ENCODE peak calls at places on chromosomes 1 and 21, in five cellular contexts. V is CD4-positive, alpha-beta T cell; N is transverse colon; D is thoracic aorta; S is right cardiac atrium. U is an unnamed sample.
A peak's percentile ranks its signal among the peaks of the same experiment; 100 is the strongest.

GRCh38 chr1:154419620-154420020 is 14.5 kb downstream of the IL6R start:
- DNase-seq in V (peak; percentile 45), N (peak; percentile 79), D (peak; percentile 66), S (peak; percentile 96), U (no peak)

GRCh38 chr1:214615111-214615510 is 12.1 kb downstream of the CENPF start:
- DNase-seq in V (no peak), N (no peak), D (no peak), S (no peak), U (no peak)

GRCh38 chr1:246398126-246398813 is 108.8 kb downstream of the SMYD3 start:
- DNase-seq in V (no peak), N (peak; percentile 12), D (no peak), S (peak; percentile 51), U (no peak)

GRCh38 chr1:196361112-196361714 is 247.0 kb downstream of the KCNT2 start:
- DNase-seq in V (no peak), N (no peak), D (no peak), S (no peak), U (no peak)

GRCh38 chr1:75328691-75329090 is 194.5 kb downstream of the LHX8 start:
- DNase-seq in V (no peak), N (no peak), D (no peak), S (no peak), U (no peak)

GRCh38 chr1:66239834-66240233 is 294.1 kb upstream of the SGIP1 start:
- DNase-seq in V (no peak), N (no peak), D (no peak), S (no peak), U (no peak)

GRCh38 chr1:211483896-211484612 is 7.9 kb downstream of the RD3 start:
- DNase-seq in V (no peak), N (no peak), D (no peak), S (no peak), U (no peak)

GRCh38 chr1:192973988-192974387 is 85.2 kb downstream of the UCHL5 start:
- DNase-seq in V (no peak), N (no peak), D (no peak), S (no peak), U (no peak)

GRCh38 chr1:24704411-24705259 is 40.6 kb upstream of the CLIC4 start:
- DNase-seq in V (no peak), N (no peak), D (no peak), S (peak; percentile 55), U (peak; percentile 38)

GRCh38 chr1:193799948-193800690 is 613.7 kb upstream of the B3GALT2 start:
- DNase-seq in V (no peak), N (no peak), D (no peak), S (no peak), U (no peak)

GRCh38 chr1:2226525-2227340 is 1.4 kb upstream of the SKI start:
- DNase-seq in V (no peak), N (no peak), D (no peak), S (peak; percentile 79), U (no peak)

GRCh38 chr1:172697463-172698100 is 38.7 kb downstream of the FASLG start:
- DNase-seq in V (no peak), N (no peak), D (no peak), S (no peak), U (no peak)

GRCh38 chr1:1142844-1143243 is 27.0 kb upstream of the C1orf159 start:
- DNase-seq in V (no peak), N (peak; percentile 16), D (no peak), S (no peak), U (no peak)

GRCh38 chr1:1143636-1144035 is 27.7 kb upstream of the C1orf159 start:
- DNase-seq in V (no peak), N (peak; percentile 79), D (no peak), S (no peak), U (no peak)

GRCh38 chr1:1145547-1145914 is 28.1 kb upstream of the TTLL10 start:
- DNase-seq in V (no peak), N (peak; percentile 27), D (no peak), S (no peak), U (no peak)

GRCh38 chr1:1144843-1145546 is 28.7 kb upstream of the TTLL10 start:
- DNase-seq in V (no peak), N (peak; percentile 79), D (no peak), S (no peak), U (no peak)

GRCh38 chr1:1144122-1144842 is 28.4 kb upstream of the C1orf159 start:
- DNase-seq in V (peak; percentile 40), N (peak; percentile 86), D (no peak), S (no peak), U (no peak)
- H3K27ac ChIP-seq in V (peak overlapping the region; percentile 62), N (peak overlapping the region; percentile 91), D (no peak overlapping the region), S (no peak overlapping the region), U (no peak overlapping the region)

GRCh38 chr21:28821276-28822063 is 171.2 kb downstream of the LTN1 start:
- DNase-seq in V (no peak), N (no peak), D (no peak), S (no peak), U (no peak)

GRCh38 chr21:28822064-28822402 is 170.6 kb downstream of the LTN1 start:
- DNase-seq in V (no peak), N (no peak), D (no peak), S (no peak), U (no peak)

GRCh38 chr21:28826569-28826968 is 166.1 kb downstream of the LTN1 start:
- DNase-seq in V (no peak), N (no peak), D (no peak), S (no peak), U (no peak)

GRCh38 chr21:28823464-28823863 is 169.2 kb downstream of the LTN1 start:
- DNase-seq in V (no peak), N (no peak), D (no peak), S (no peak), U (no peak)

GRCh38 chr21:28822882-28823335 is 169.8 kb downstream of the LTN1 start:
- DNase-seq in V (no peak), N (peak; percentile 30), D (no peak), S (no peak), U (no peak)
- H3K27ac ChIP-seq in V (no peak overlapping the region), N (peak overlapping the region; percentile 70), D (peak overlapping the region; percentile 77), S (peak overlapping the region; percentile 68), U (no peak overlapping the region)

GRCh38 chr1:165635329-165635728 is 4.3 kb downstream of the MGST3 start:
- DNase-seq in V (no peak), N (no peak), D (no peak), S (no peak), U (peak; percentile 3)
- H3K27ac ChIP-seq in V (no peak overlapping the region), N (no peak overlapping the region), D (no peak overlapping the region), S (no peak overlapping the region), U (no peak overlapping the region)

DNA sequence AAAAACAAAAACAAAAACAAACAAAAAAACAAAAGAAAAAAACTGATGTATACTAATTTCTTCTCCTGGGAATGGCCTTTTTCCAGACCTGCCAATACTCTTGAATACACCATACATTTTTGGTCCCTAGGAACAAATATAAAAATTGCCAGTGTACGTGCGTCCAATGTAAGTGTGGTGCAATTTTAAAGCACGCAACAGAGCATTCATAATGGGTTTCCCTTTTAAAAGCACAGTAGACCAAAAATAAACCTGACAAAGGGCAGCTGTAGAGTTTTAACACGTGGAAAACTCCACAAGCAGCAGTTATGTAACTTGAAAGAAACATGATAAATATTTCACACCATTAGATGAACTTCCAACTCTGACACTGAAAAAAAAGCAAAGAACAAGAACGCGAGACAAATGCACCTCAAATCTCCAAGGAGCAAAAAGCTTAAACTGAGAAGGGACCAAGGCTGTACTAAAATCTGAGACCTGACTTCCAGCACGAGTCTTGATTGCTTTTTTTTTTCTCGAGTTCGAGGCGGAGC is 358 bp upstream of the JAM2 start:
- DNase-seq in V (no peak), N (no peak), D (no peak), S (no peak), U (no peak)
- H3K27ac ChIP-seq in V (no peak overlapping the region), N (peak overlapping the region; percentile 81), D (peak overlapping the region; percentile 46), S (peak overlapping the region; percentile 18), U (peak overlapping the region; percentile 71)